ENCODE peak calls at places on chromosomes 12 and 14, in nine cellular contexts. A, J, O, W, N, P, V, Y and Z are unnamed samples.
A peak's percentile ranks its signal among the peaks of the same experiment; 100 is the strongest.

GRCh38 chr12:20491290-20491689 is 123.0 kb downstream of the PDE3A start:
- DNase-seq in Y (no peak), V (no peak), N (no peak), A (no peak), P (no peak), W (no peak), O (no peak), J (no peak), Z (no peak)

GRCh38 chr12:54060975-54061778 is 7.5 kb downstream of the HOXC4 start:
- DNase-seq in P (no peak), W (no peak), Y (no peak), V (no peak), O (peak; percentile 57), J (no peak), A (no peak), N (no peak), Z (no peak)

GRCh38 chr14:56953884-56954283 is 143.6 kb upstream of the OTX2 start:
- DNase-seq in W (no peak), N (no peak), J (no peak), V (no peak), Y (no peak), P (no peak), A (no peak), O (no peak), Z (no peak)

GRCh38 chr12:54879132-54879531 is 24.8 kb downstream of the MUCL1 start:
- DNase-seq in O (no peak), W (peak; percentile 79), V (no peak), P (no peak), A (peak; percentile 10), J (no peak), Y (no peak), N (peak; percentile 66), Z (no peak)

GRCh38 chr12:24966951-24967564 is 18.2 kb upstream of the BCAT1 start:
- DNase-seq in N (no peak), A (no peak), V (no peak), P (no peak), O (no peak), Y (no peak), J (no peak), W (no peak), Z (no peak)

GRCh38 chr14:77314043-77314442 is 6.6 kb downstream of the POMT2 start:
- DNase-seq in Y (peak; percentile 96), N (peak; percentile 69), P (no peak), A (peak; percentile 99), V (no peak), W (peak; percentile 71), J (no peak), O (peak; percentile 86), Z (peak; percentile 62)

GRCh38 chr12:125381373-125381772 is 316.1 kb downstream of the AACS start:
- DNase-seq in Y (no peak), P (no peak), A (no peak), V (no peak), W (no peak), N (no peak), J (no peak), O (no peak), Z (no peak)

GRCh38 chr12:80491176-80491575 is 47.1 kb downstream of the PTPRQ start:
- DNase-seq in J (no peak), O (peak; percentile 4), V (no peak), W (no peak), A (no peak), N (no peak), Y (no peak), P (no peak), Z (no peak)

GRCh38 chr14:85443001-85443400 is 86.9 kb upstream of the FLRT2 start:
- DNase-seq in N (no peak), P (no peak), O (no peak), V (no peak), Y (no peak), J (no peak), A (peak; percentile 44), W (no peak), Z (no peak)